ENCODE peak calls at places on chromosome 12, in six cellular contexts. R is osteoblast, Q is WTC11, T is MM.1S, B is heart left ventricle, J is foreskin fibroblast. D is an unnamed sample.

GRCh38 chr12:92745874-92746553 is 43.2 kb downstream of the PLEKHG7 start:
- DNase-seq in R (peak), Q (no peak), T (no peak), B (peak), J (peak), D (no peak)

GRCh38 chr12:130573235-130573634 is 142.9 kb downstream of the RIMBP2 start:
- DNase-seq in R (no peak), Q (no peak), T (no peak), B (no peak), J (no peak), D (no peak)

GRCh38 chr12:6450869-6451347 is 934 bp upstream of the TAPBPL start:
- DNase-seq in R (peak), Q (no peak), T (no peak), B (no peak), J (peak), D (no peak)

GRCh38 chr12:121245031-121245430 is 35.1 kb downstream of the P2RX4 start:
- DNase-seq in R (no peak), Q (no peak), T (no peak), B (peak), J (no peak), D (no peak)

GRCh38 chr12:106130474-106131113 is 8.2 kb downstream of the NUAK1 start:
- DNase-seq in R (no peak), Q (no peak), T (no peak), B (no peak), J (no peak), D (no peak)

GRCh38 chr12:104742551-104742961 is 215.5 kb downstream of the SLC41A2 start:
- DNase-seq in R (no peak), Q (no peak), T (no peak), B (no peak), J (no peak), D (no peak)

GRCh38 chr12:48961331-48961730 is 4.0 kb upstream of the ARF3 start:
- DNase-seq in R (peak), Q (no peak), T (no peak), B (no peak), J (no peak), D (no peak)

GRCh38 chr12:111063296-111064026 is 143.1 kb upstream of the MYL2 start:
- DNase-seq in R (no peak), Q (no peak), T (no peak), B (no peak), J (peak), D (no peak)

GRCh38 chr12:15956413-15957185 is 45.5 kb downstream of the DERA start:
- DNase-seq in R (no peak), Q (no peak), T (no peak), B (no peak), J (no peak), D (no peak)

GRCh38 chr12:21912318-21912717 is 28.9 kb downstream of the ABCC9 start:
- DNase-seq in R (no peak), Q (no peak), T (no peak), B (no peak), J (peak), D (no peak)

GRCh38 chr12:68529869-68530268 is 80.8 kb upstream of the RAP1B start:
- DNase-seq in R (no peak), Q (no peak), T (no peak), B (no peak), J (no peak), D (no peak)

GRCh38 chr12:124551268-124552144 is 15.9 kb downstream of the NCOR2 start:
- DNase-seq in R (no peak), Q (peak), T (no peak), B (peak), J (peak), D (no peak)

GRCh38 chr12:95102916-95103671 is 29.7 kb upstream of the NR2C1 start:
- DNase-seq in R (peak), Q (no peak), T (no peak), B (no peak), J (peak), D (peak)

GRCh38 chr12:105487961-105488360 is 157.5 kb downstream of the C12orf75 start:
- DNase-seq in R (no peak), Q (no peak), T (no peak), B (no peak), J (no peak), D (no peak)

GRCh38 chr12:76236640-76237039 is 111.6 kb downstream of the BBS10 start:
- DNase-seq in R (no peak), Q (no peak), T (no peak), B (no peak), J (peak), D (no peak)

GRCh38 chr12:53820503-53820902 is 68.7 kb upstream of the CISTR start:
- DNase-seq in R (no peak), Q (no peak), T (no peak), B (no peak), J (peak), D (no peak)

GRCh38 chr12:25387136-25388050 is 136.7 kb upstream of the KRAS start:
- DNase-seq in R (peak), Q (peak), T (peak), B (peak), J (peak), D (peak)

DNA sequence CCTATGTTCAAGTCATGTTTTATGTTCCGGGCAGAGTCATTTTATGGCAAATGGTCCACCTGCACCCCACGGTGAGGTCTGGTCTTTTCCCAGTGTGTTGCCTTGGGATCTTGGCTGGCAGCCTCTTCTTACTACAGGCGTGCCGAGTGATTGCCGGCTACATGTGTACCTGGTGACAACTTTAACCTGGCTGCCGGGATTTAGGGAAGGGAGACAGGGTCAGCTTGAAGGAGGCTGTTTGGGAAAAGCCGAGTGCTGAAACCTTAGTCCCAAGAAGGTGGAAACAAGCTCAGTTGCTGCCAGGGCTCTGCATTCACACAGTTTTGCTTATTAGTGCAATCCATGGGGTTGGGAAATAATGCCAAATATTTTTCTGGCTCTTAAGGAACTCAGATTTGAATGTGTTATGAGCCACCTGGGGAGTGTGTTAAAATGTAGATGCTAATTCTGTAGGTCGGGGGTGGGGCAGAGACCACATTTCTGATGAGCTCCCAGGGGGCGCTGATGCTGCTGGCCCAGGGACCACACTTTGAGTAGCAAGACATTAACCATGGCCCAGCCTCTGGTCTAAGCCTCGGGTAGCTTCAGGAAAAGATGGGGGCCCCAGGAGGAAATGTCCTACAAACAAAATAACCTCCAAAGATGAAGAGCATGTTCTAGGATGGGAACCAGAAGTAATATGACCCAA is 179.6 kb downstream of the TBX5 start:
- DNase-seq in R (no peak), Q (peak), T (no peak), B (no peak), J (no peak), D (no peak)
- TF ChIP-seq CTCF in R (no peak), Q (no peak), T (no peak), B (no peak), J (no peak), D (no peak)

DNA sequence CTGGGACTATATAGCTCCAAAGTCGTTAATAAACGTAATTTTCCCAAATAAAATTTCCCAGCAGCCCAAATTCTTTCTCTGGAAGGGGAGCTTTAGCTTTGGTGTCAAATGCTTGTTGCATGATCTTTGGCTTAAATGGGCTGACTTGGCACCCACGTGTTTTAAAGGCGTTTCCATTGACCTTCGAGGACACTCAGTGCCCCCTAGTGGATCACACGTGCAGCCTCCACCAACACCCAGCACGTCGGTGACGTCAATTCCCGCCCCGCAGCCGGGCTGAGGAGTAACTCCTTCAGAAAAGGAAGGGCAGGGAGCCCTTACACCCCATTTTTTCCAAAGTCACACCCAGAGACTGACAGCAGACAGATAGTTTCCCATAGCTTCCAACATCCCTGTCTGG is 707.8 kb downstream of the AACS start:
- DNase-seq in R (no peak), Q (peak), T (peak), B (no peak), J (no peak), D (peak)
- TF ChIP-seq CTCF in R (no peak), Q (peak), T (peak), B (no peak), J (no peak), D (peak)

DNA sequence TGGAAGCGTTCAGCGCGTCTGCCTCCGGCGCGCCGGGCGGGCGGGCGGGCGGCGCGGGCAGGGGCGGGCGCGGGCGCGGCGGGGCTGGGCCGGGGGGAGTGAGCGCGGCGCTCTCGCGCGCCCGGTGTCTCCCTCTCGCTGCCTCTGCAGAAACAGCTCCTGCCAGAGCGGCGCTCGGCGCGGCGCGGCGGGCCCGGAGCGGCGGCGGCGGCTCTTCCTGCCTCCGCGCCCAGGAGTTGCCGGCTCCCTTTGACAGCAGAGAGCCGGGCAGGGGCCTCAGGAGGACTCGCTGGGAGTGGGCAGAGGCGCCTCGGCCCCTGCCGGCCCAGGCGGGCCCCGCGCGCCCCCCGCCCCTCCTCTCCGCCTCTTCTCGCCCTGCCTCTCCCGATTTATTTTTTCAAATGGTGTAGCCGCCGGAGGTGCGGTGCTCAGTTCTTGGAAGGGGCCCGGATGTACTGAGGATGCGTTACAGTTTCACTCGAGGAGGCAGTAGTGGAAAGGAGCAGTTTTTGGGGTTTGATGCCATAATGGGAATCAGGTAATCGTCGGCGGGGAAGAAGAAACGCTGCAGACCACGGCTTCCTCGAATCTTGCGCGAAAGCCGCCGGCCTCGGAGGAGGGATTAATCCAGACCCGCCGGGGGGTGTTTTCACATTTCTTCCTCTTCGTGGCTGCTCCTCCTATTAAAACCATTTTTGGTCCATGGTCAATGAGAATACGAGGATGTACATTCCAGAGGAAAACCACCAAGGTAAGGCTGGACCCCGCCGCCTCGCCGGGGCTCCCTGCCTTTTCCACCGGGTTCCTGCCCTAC is at the start of gene CACNA1C:
- DNase-seq in R (peak), Q (peak), T (peak), B (peak), J (peak), D (peak)
- TF ChIP-seq CTCF in R (no peak), Q (no peak), T (peak), B (peak), J (peak), D (no peak)

GRCh38 chr12:99383258-99383657 is 264.3 kb upstream of the GARIN6 start:
- DNase-seq in R (no peak), Q (no peak), T (no peak), B (no peak), J (no peak), D (no peak)

GRCh38 chr12:99390707-99391106 is 256.8 kb upstream of the GARIN6 start:
- DNase-seq in R (no peak), Q (peak), T (no peak), B (no peak), J (no peak), D (no peak)

GRCh38 chr12:99387661-99388060 is 259.9 kb upstream of the GARIN6 start:
- DNase-seq in R (no peak), Q (no peak), T (no peak), B (no peak), J (no peak), D (no peak)

GRCh38 chr12:99389751-99390150 is 257.8 kb upstream of the GARIN6 start:
- DNase-seq in R (no peak), Q (no peak), T (no peak), B (no peak), J (no peak), D (no peak)

GRCh38 chr12:99386907-99387306 is 260.6 kb upstream of the GARIN6 start:
- DNase-seq in R (no peak), Q (no peak), T (peak), B (no peak), J (peak), D (peak)
- TF ChIP-seq CTCF in R (peak), Q (peak), T (peak), B (no peak), J (peak), D (peak)

DNA sequence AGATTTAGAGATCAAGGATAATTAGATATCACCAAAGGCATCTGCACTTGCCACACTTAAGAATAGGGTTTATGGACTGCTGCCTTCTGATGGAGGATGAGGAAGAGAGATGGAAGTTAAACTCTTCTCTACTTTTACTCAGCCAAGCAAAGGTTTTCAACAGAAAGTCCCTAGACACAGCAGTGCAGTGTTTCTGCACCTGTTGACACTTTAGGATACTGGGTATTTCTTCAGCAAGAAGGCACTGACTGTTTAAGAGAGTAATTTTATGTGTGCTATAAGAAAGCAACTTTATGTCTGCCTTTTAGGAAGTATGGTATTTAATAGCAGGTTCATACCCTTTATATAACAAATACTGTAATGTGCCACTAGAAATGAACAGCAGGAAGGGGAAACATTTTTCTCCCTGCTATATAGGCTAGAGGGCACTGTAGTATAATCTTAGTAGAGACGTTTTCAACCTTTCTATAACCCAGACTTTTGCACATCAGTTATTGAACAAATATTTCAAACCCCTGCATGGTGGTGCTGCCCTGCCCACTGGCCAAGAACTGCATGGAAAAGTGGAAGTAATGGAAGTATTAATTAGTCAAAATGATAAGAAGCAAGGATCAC is 225.0 kb upstream of the GRIP1 start:
- DNase-seq in R (no peak), Q (no peak), T (no peak), B (no peak), J (no peak), D (no peak)
- TF ChIP-seq CTCF in R (no peak), Q (no peak), T (peak), B (no peak), J (no peak), D (no peak)

GRCh38 chr12:119500209-119500608 is 93.4 kb upstream of the TMEM233 start:
- DNase-seq in R (no peak), Q (no peak), T (no peak), B (no peak), J (no peak), D (no peak)
- TF ChIP-seq CTCF in R (no peak), Q (no peak), T (no peak), B (no peak), J (no peak), D (no peak)

DNA sequence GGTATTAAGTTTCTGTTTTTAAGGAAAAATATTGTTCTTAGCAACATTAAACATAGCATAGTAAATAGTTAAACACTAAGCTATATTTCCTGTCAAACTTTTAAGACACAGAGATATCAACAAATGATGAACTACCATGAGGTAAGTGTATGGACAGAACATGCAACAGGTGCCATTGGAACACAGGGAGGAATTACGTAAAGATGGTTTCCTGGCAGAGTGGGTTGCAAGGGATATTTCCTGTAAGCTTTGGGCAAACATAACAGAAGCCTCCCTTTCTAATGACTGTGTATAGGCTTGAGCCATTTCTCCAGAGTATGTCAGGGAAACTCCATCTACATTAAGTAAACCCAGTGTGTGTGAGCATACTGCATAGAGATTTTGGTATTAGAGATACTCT is 31.7 kb upstream of the HELB start:
- DNase-seq in R (no peak), Q (no peak), T (no peak), B (no peak), J (no peak), D (no peak)
- TF ChIP-seq CTCF in R (no peak), Q (no peak), T (no peak), B (no peak), J (no peak), D (no peak)

DNA sequence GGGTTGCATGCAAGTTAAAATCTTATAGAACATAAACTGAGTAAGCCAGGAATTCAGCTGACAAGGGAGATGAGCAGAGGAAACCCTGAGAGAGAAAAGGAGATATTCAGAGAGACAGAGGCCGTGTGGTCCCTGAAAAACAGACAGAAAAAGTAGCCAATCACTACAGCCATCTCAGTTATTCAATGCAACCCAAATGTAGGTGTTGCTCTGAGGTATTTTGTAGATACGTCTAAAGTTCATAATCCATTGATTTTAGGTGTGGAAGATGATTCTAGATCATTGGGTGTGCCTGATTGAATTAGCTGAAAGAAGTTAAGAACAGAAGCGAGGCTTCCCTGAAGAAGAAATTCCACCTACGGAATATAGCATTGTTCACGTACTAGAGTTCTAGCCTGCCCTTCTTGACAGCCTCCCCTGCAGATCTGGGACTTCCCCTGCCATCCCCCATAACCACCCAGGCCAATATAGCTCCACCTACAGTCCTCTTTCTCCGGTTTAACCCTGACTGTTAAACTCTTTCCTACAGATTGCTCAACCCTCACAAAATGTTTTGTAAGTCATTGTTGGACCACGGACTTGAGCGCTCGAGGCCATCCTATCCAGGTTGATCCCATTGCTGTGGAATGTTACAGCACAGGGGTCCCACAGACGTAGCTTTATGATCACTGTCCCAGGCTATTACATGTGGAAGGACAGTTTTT is 21.7 kb downstream of the AICDA start:
- DNase-seq in R (no peak), Q (no peak), T (no peak), B (no peak), J (no peak), D (peak)
- TF ChIP-seq CTCF in R (no peak), Q (no peak), T (no peak), B (no peak), J (no peak), D (peak)

GRCh38 chr12:27779837-27780611 is at the start of the genes KLHL42 and MANSC4:
- DNase-seq in R (peak), Q (peak), T (peak), B (peak), J (peak), D (peak)
- TF ChIP-seq CTCF in R (no peak), Q (no peak), T (no peak), B (no peak), J (no peak), D (no peak)

DNA sequence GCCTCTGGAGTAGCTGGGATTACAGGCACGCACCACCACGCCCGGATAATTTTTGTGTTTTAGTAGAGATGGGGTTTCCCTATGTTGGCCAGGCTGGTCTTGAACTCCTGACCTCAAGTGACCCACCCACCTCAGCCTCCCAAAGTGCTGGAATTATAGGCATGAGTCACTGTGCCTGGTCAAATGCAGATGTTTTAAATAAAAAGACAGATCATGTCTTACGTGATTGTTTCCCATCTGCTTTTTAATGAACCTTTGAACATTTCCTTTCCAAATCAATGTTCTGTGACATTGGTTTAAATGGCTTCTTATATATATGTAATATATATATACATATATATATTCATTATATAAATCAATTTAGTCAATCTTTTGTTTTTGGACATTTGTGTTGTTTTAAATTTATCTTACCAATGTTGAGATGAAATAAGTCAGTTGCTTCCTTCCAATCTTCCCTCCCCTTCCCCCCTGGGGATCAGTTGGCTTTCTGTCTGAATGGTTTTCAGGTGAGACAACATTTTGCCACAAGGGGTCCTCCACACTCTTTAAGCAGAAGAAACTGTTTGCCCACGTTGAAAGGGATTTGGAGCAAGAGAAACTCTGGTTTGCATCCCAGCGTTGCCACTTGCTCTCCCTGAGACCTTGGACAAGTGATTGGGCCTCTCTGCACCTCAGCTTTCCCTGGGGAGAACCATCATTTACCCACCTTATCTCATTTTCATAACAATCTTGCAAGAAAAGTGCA is 47.6 kb upstream of the RBM19 start:
- DNase-seq in R (no peak), Q (peak), T (no peak), B (no peak), J (peak), D (no peak)
- TF ChIP-seq CTCF in R (no peak), Q (no peak), T (no peak), B (peak), J (peak), D (peak)